ENCODE peak calls at places on chromosome 1, in ten cellular contexts. D is heart right ventricle; G is right lobe of liver; C is left ventricle myocardium inferior; K is MM.1S; Z is CD4-positive, CD25-positive, alpha-beta regulatory T cell; Q is endothelial cell of umbilical vein; X is fibroblast of lung; M is GM23248; L is cardiac muscle cell. Y is an unnamed sample.

GRCh38 chr1:43275826-43276620 is 6.2 kb downstream of the TMEM125 start:
- DNase-seq in D (no peak), M (no peak), G (peak; percentile 47), Q (no peak), L (no peak), X (no peak), Z (no peak), C (no peak), K (no peak), Y (no peak)

GRCh38 chr1:6490181-6491075 is 1.0 kb downstream of the PLEKHG5 start:
- DNase-seq in C (peak; percentile 66), D (peak; percentile 65), L (peak; percentile 86), G (peak; percentile 77), Z (peak; percentile 83), M (peak; percentile 85), Q (peak; percentile 57), X (peak; percentile 76), K (peak; percentile 81), Y (no peak)

GRCh38 chr1:103529746-103530145 is 4.2 kb downstream of the RNPC3 start:
- DNase-seq in K (no peak), C (no peak), D (no peak), Z (peak; percentile 47), X (no peak), Q (no peak), L (no peak), G (no peak), M (peak; percentile 32), Y (no peak)

GRCh38 chr1:201726700-201727099 is 102.3 kb upstream of the IPO9 start:
- DNase-seq in D (no peak), M (no peak), L (no peak), Q (no peak), G (no peak), X (no peak), K (no peak), Z (no peak), C (no peak), Y (no peak)

GRCh38 chr1:45679123-45679522 is 7.2 kb downstream of the GPBP1L1 start:
- DNase-seq in M (peak; percentile 53), X (no peak), Z (no peak), C (no peak), D (no peak), G (no peak), K (no peak), L (no peak), Q (peak; percentile 80), Y (no peak)

GRCh38 chr1:63152572-63152971 is 169.8 kb upstream of the FOXD3 start:
- DNase-seq in M (no peak), G (no peak), L (no peak), Q (no peak), X (no peak), Z (no peak), K (no peak), C (no peak), D (no peak), Y (no peak)

GRCh38 chr1:170241266-170241851 is 95.6 kb downstream of the NTMT2 start:
- DNase-seq in Z (no peak), G (no peak), L (no peak), Q (no peak), D (no peak), X (peak; percentile 27), M (no peak), K (no peak), C (no peak), Y (no peak)

GRCh38 chr1:76627498-76627897 is 239.8 kb upstream of the ST6GALNAC5 start:
- DNase-seq in X (no peak), L (no peak), D (no peak), Q (no peak), C (no peak), G (no peak), K (no peak), Z (no peak), M (no peak), Y (no peak)

GRCh38 chr1:215282557-215282956 is 200.0 kb downstream of the KCNK2 start:
- DNase-seq in K (no peak), Z (no peak), L (no peak), G (no peak), Q (peak; percentile 39), D (no peak), M (peak; percentile 36), X (no peak), C (no peak), Y (no peak)

GRCh38 chr1:231159963-231160761 is 1.7 kb upstream of the TRIM67 start:
- DNase-seq in Q (no peak), Z (no peak), M (no peak), L (no peak), G (no peak), X (no peak), D (no peak), K (no peak), C (no peak), Y (no peak)

GRCh38 chr1:231160851-231161710 is 777 bp upstream of the TRIM67 start:
- DNase-seq in L (peak; percentile 14), M (no peak), Q (no peak), C (no peak), K (no peak), G (no peak), Z (no peak), X (no peak), D (no peak), Y (no peak)

GRCh38 chr1:231162970-231163830 is 1.3 kb downstream of the TRIM67 start:
- DNase-seq in K (no peak), L (no peak), M (peak; percentile 14), C (no peak), Z (no peak), X (no peak), Q (no peak), D (no peak), G (no peak), Y (no peak)

GRCh38 chr1:231162300-231162969 is 577 bp downstream of the TRIM67 start:
- DNase-seq in M (peak; percentile 67), C (no peak), G (no peak), K (peak; percentile 35), D (peak; percentile 43), X (peak; percentile 10), Z (peak; percentile 10), L (peak; percentile 77), Q (peak; percentile 34), Y (no peak)

DNA sequence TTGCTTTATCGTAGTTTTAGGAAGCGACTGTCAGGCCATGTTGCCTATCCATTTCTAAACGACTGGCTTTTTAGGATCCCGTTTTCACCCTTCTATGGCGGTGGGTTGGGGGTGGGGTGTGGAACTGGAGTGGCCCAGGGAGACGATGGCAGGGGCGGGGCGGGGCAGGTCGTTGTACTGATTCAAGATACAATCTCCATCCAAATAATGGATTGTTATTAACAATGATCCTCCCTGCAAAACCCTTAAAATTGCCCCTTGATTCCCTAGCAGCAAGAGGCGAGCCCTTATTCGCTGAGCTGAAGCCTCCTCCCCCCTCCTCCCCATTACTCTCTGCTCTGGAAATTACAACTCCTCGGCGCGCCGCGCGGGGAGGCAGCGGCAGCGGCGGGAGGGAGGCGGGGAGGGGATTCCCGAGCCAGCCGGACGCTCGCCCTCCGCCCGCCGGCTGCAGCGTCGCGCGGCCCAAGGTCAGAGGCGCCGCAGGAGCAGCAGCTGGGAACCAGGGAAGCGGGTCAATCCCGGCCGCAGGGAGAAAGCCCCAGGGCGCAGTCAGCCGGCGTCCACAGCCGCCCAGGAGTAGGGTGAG is at the start of gene TRIM67:
- DNase-seq in X (peak; percentile 7), D (peak; percentile 23), Z (no peak), L (peak; percentile 77), M (no peak), G (no peak), Q (peak; percentile 21), K (no peak), C (no peak), Y (no peak)
- H3K27me3 ChIP-seq in X (peaks cover 30% of the 10 kb centered on the region), D (peaks cover 59% of the 10 kb centered on the region), Z (peaks cover 23% of the 10 kb centered on the region), L (peaks cover 99% of the 10 kb centered on the region), M (peaks cover 47% of the 10 kb centered on the region), G (peaks cover 16% of the 10 kb centered on the region), Q (peaks cover 74% of the 10 kb centered on the region), K (no peaks in the 10 kb centered on the region), C (peaks cover 98% of the 10 kb centered on the region), Y (peaks cover 21% of the 10 kb centered on the region)

GRCh38 chr1:58340156-58340555 is 206.4 kb downstream of the OMA1 start:
- DNase-seq in L (no peak), D (no peak), C (no peak), G (no peak), M (no peak), Z (no peak), Q (no peak), X (no peak), K (no peak), Y (no peak)
- H3K27me3 ChIP-seq in L (no peaks in the 10 kb centered on the region), D (no peaks in the 10 kb centered on the region), C (no peaks in the 10 kb centered on the region), G (no peaks in the 10 kb centered on the region), M (no peaks in the 10 kb centered on the region), Z (no peaks in the 10 kb centered on the region), Q (no peaks in the 10 kb centered on the region), X (no peaks in the 10 kb centered on the region), K (no peaks in the 10 kb centered on the region), Y (peaks cover 2% of the 10 kb centered on the region)

DNA sequence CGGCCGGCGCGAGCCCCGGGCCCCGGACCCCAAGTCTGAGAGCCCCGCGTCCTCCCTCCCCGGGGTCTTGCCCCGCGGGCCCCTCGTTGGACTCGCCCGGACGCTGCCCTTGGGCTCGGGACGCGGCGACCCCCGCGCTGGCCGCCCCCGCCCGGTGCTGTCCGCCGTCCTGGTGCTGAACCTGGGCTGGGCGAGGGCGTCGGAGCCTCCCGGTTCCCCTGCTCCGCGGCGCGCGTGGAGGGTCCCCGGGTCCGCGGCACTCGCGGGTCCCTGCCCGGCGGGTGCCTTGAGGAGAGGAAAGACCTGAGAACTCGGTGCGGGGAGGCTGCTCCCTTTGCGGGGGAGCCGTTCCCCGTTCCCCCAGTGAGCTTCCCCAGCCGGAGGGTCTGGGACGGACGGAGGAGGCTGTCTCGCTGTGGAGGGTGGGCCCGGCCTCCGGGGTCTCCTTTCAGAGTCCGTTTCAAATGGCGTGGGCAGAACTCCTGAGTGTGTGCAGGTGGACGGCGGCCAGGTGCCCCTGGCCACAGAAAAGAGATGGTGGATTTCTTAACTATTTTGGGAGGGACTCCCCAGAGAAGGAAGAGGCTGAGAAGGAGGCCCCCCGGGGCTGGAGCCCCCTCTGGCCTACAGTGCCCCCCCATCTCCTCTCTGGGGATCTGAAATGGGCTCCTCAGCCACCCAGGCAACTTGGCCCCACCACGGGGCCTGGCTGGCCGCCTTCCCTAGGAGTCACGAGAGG is 595 bp downstream of the GABRD start:
- DNase-seq in D (no peak), G (no peak), X (no peak), Q (no peak), Z (no peak), C (no peak), M (peak; percentile 10), K (no peak), L (peak; percentile 79), Y (no peak)
- H3K27me3 ChIP-seq in D (peaks cover 55% of the 10 kb centered on the region), G (peaks cover 9% of the 10 kb centered on the region), X (peaks cover 33% of the 10 kb centered on the region), Q (peaks cover 24% of the 10 kb centered on the region), Z (peaks cover 4% of the 10 kb centered on the region), C (peaks cover 96% of the 10 kb centered on the region), M (peaks cover 54% of the 10 kb centered on the region), K (peaks cover 95% of the 10 kb centered on the region), L (peaks cover 75% of the 10 kb centered on the region), Y (peaks cover 2% of the 10 kb centered on the region)

DNA sequence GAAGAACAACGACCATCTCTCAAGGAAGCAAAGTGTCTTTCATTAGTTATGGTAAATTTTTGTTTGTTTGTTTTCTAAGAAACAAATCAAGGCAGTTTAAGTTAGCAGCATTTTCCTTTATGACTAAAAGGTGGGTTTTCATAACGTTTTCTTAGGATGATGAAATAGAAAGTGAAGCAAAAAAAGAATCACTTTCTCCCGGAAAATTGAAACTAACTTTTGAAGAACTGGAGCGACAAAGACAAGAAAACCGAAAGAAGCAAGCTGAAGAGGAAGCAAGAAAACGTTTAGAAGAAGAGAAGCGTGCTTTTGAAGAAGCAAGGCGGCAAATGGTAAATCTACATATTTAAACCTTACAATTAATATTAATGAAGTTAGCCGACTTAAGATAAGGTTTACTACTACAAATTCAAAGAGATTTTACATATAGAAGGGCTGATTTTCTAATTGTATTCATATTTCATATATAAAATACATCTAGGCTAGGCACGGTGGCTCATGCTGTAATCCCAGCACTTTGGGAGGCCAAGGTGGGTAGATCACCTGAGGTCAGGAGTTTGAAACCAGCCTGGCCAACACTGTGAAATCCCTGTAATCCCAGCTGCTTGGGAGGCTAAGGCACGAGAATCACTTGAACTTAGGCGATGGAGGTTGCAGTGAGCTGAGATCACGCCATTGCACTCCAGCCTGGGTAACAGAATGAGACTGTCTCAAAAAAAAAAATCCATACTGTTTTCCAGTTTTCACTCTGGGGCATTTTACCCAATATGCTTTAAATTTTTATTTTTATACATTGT is 38.3 kb downstream of the NEXN start:
- DNase-seq in L (no peak), Q (no peak), Z (peak; percentile 33), D (no peak), C (no peak), M (peak; percentile 43), K (peak; percentile 33), X (no peak), G (no peak), Y (no peak)
- H3K27me3 ChIP-seq in L (no peaks in the 10 kb centered on the region), Q (no peaks in the 10 kb centered on the region), Z (no peaks in the 10 kb centered on the region), D (no peaks in the 10 kb centered on the region), C (no peaks in the 10 kb centered on the region), M (no peaks in the 10 kb centered on the region), K (peaks cover 5% of the 10 kb centered on the region), X (no peaks in the 10 kb centered on the region), G (no peaks in the 10 kb centered on the region), Y (no peaks in the 10 kb centered on the region)